ENCODE peak calls at places on chromosomes 16 and 17, in six cellular contexts. B is suprapubic skin, M is GM23338, O is prostate gland, A is K562, X is stomach. E is an unnamed sample.

GRCh38 chr16:55294947-55295346 is 29.1 kb upstream of the IRX6 start:
- DNase-seq in A (no peak), X (no peak), B (no peak), O (no peak), M (no peak), E (no peak)

GRCh38 chr17:21029032-21029431 is 13.8 kb downstream of the USP22 start:
- DNase-seq in A (no peak), X (no peak), B (no peak), M (no peak), O (no peak), E (peak; percentile 43)

GRCh38 chr17:64780096-64781012 is 118.2 kb upstream of the SMURF2 start:
- DNase-seq in X (peak; percentile 73), A (no peak), M (peak; percentile 95), O (peak; percentile 74), B (peak; percentile 83), E (peak; percentile 88)

GRCh38 chr16:48123104-48123788 is 32.5 kb downstream of the ABCC12 start:
- DNase-seq in O (no peak), X (no peak), B (no peak), M (no peak), A (peak; percentile 59), E (no peak)

GRCh38 chr17:64209983-64210382 is 53.1 kb downstream of the TEX2 start:
- DNase-seq in A (no peak), X (no peak), M (no peak), O (no peak), B (no peak), E (no peak)

GRCh38 chr16:67833035-67833417 is 9.1 kb upstream of the THAP11 start:
- DNase-seq in A (peak; percentile 38), O (no peak), M (no peak), B (no peak), X (no peak), E (no peak)

GRCh38 chr17:17350491-17351355 is 47.5 kb downstream of the NT5M start:
- DNase-seq in X (peak; percentile 13), A (no peak), O (no peak), B (no peak), M (peak; percentile 79), E (no peak)

GRCh38 chr16:68665501-68665900 is 20.4 kb downstream of the CDH3 start:
- DNase-seq in X (no peak), B (no peak), O (no peak), A (no peak), M (no peak), E (no peak)

GRCh38 chr17:50270430-50271172 is 3.7 kb upstream of the TMEM92 start:
- DNase-seq in O (no peak), A (no peak), X (peak; percentile 27), B (peak; percentile 80), M (peak; percentile 38), E (peak; percentile 75)

GRCh38 chr16:2370725-2371124 is 30.2 kb upstream of the ABCA3 start:
- DNase-seq in B (no peak), M (no peak), O (no peak), X (no peak), A (no peak), E (no peak)

GRCh38 chr17:64096037-64096436 is 33.9 kb downstream of the ERN1 start:
- DNase-seq in M (no peak), X (no peak), O (no peak), A (no peak), B (no peak), E (no peak)

GRCh38 chr17:1290676-1291075 is 11.2 kb downstream of the TRARG1 start:
- DNase-seq in O (no peak), B (no peak), X (no peak), A (no peak), M (no peak), E (no peak)

GRCh38 chr16:85878875-85879274 is 20.1 kb upstream of the IRF8 start:
- DNase-seq in O (no peak), B (no peak), X (no peak), M (peak; percentile 17), A (no peak), E (no peak)

GRCh38 chr17:49404371-49404770 is 10.3 kb downstream of the PHB1 start:
- DNase-seq in O (no peak), A (no peak), X (no peak), M (no peak), B (peak; percentile 58), E (peak; percentile 41)

GRCh38 chr16:65218348-65218747 is 96.5 kb upstream of the CDH11 start:
- DNase-seq in B (no peak), X (no peak), A (no peak), O (no peak), M (peak; percentile 27), E (no peak)

GRCh38 chr16:84883301-84883700 is 63.5 kb downstream of the CRISPLD2 start:
- DNase-seq in M (no peak), X (no peak), O (no peak), B (no peak), A (no peak), E (peak; percentile 54)

GRCh38 chr16:8481810-8482209 is 108.5 kb downstream of the TMEM114 start:
- DNase-seq in B (no peak), O (no peak), M (no peak), A (no peak), X (no peak), E (no peak)

GRCh38 chr17:4329838-4330237 is 36.6 kb downstream of the UBE2G1 start:
- DNase-seq in M (no peak), O (no peak), A (no peak), X (no peak), B (no peak), E (no peak)

GRCh38 chr16:23771642-23772041 is 16.8 kb downstream of the CHP2 start:
- DNase-seq in B (no peak), A (no peak), O (no peak), X (no peak), M (no peak), E (no peak)

GRCh38 chr16:995783-996182 is 14.2 kb downstream of the SOX8 start:
- DNase-seq in O (no peak), X (no peak), A (no peak), B (no peak), M (no peak), E (no peak)

GRCh38 chr17:43019418-43019817 is 2.8 kb downstream of the VAT1 start:
- DNase-seq in X (no peak), B (no peak), O (no peak), M (no peak), A (peak; percentile 40), E (no peak)
- H3K27ac ChIP-seq in X (peak overlapping the region; percentile 77), B (peak overlapping the region; percentile 91), O (peak overlapping the region; percentile 26), M (no peak overlapping the region), A (peak overlapping the region; percentile 83), E (peak overlapping the region; percentile 75)

DNA sequence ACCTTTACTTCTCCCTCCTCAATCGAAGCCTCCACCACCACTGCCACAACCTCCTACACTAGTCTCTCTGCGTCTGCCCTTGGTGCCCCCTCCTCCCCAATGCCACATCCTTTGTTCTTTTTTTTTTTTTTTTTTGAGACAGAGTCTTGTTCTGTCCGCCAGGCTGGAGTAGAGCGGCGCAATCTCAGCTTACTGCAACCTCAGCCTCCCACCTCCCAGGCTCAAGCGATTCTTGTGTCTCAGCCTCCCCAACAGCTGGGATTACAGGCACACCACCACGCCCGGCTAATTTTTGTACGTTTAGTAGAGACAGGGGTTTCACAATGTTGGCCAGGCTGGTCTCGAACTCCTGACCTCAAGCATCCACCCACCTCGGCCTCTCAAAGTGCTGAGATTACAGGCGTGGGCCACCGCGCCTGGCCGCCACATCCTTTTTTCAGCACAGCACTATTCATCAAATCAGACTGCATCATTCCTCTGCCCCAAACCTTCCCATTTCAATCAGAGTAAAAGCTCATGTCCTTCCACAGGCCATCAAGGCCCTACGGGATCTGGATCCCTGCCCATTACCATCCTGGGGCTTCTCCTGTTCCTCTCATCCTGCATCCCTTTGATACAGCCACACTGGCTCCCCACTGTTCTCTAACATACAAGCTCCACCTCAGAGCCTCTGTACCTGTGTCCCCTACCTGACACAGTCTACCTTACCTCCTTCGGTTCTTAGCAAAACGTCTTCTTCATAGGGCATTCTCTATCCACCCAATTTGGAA is 2.0 kb downstream of the KLHL11 start:
- DNase-seq in A (no peak), X (no peak), O (no peak), B (no peak), M (peak; percentile 25), E (no peak)
- TF ChIP-seq POLR2AphosphoS5 in A (no peak), X (no peak), O (no peak), B (no peak), M (no peak), E (no peak)

DNA sequence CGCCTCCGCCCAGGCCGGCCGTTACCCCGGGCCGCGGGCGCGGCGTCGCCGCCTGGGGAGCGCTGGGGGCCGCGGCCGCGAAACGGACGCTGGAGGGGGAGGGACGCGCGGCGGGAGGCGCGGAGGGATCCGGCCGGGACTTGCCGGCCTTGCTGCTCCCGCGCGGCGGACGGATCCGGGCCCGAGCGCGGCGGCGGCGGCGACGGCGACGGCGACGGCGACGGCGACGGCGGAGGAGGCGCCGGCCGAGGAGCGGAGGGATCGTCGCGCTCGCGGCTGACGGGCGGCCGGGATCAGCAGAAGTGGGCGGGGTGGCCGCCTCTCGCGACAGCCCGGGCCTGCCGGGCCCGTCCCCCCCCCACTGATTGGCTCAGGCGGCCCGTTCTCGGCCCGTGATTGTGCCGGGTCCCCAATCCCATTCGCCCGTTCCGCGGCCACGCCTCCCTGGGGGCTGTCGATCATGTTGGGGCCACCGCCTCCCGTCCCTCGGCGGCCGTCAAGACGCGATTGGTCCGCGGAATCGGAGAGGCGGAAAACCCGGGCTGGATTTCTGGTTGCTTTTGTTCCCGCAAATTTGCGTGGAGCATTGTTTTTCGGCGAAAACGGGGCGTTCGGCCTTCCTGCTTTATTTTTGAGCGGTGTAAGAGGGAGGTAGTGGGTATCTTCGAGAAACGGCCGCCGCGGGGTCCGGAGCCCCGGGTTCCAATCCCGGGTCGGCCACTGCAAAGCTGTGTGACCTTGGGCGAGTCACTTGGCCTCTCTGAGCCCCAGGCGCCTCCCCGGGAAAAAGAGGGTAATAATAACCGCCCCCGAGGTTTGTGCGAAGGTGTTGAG is at the start of gene ZCCHC14:
- DNase-seq in X (peak; percentile 99), O (peak; percentile 99), M (peak; percentile 99), A (peak; percentile 99), B (peak; percentile 100), E (peak; percentile 100)
- H3K27ac ChIP-seq in X (peak within 1 kb of the TSS; percentile 65), O (peak within 1 kb of the TSS; percentile 64), M (no peak within 1 kb of the TSS), A (peak within 1 kb of the TSS; percentile 54), B (peak within 1 kb of the TSS; percentile 84), E (peak within 1 kb of the TSS; percentile 60)

GRCh38 chr16:27318399-27319256 is 4.9 kb downstream of the IL4R start:
- DNase-seq in M (no peak), A (no peak), B (peak; percentile 81), O (no peak), X (no peak), E (no peak)
- TF ChIP-seq POLR2AphosphoS5 in M (no peak), A (no peak), B (no peak), O (no peak), X (no peak), E (peak; percentile 75)